ENCODE peak calls at places on chromosomes 1 and 21, in eight cellular contexts. W, E, J, C, B, R, D and O are unnamed samples. For H3K4me1, the result is how much of the 10 kb centered on the place peaks cover.

GRCh38 chr1:221227460-221227859 is 348.2 kb downstream of the HLX start:
- DNase-seq in W (no peak), E (no peak), J (no peak), C (no peak), B (no peak), R (no peak), D (no peak), O (no peak)

GRCh38 chr1:233704125-233704881 is 90.4 kb downstream of the KCNK1 start:
- DNase-seq in W (no peak), E (no peak), J (no peak), C (no peak), B (no peak), R (peak), D (no peak), O (no peak)

GRCh38 chr1:2602311-2602835 is 15.8 kb downstream of the PRXL2B start:
- DNase-seq in W (peak), E (no peak), J (no peak), C (no peak), B (no peak), R (no peak), D (no peak), O (no peak)

GRCh38 chr1:17688217-17688810 is 66.8 kb upstream of the ACTL8 start:
- DNase-seq in W (no peak), E (no peak), J (no peak), C (no peak), B (no peak), R (no peak), D (no peak), O (no peak)

GRCh38 chr1:167991546-167991945 is 54.7 kb upstream of the MPC2 start:
- DNase-seq in W (no peak), E (no peak), J (no peak), C (no peak), B (no peak), R (peak), D (no peak), O (no peak)

GRCh38 chr1:229907884-229908633 is 159.0 kb upstream of the GALNT2 start:
- DNase-seq in W (no peak), E (no peak), J (no peak), C (no peak), B (no peak), R (no peak), D (no peak), O (no peak)

GRCh38 chr21:29477941-29478340 is 179.2 kb downstream of the BACH1 start:
- DNase-seq in W (no peak), E (no peak), J (no peak), C (no peak), B (no peak), R (peak), D (no peak), O (no peak)

GRCh38 chr1:203871114-203871875 is 9.9 kb downstream of the SNRPE start:
- DNase-seq in W (no peak), E (peak), J (no peak), C (peak), B (no peak), R (peak), D (peak), O (no peak)

GRCh38 chr1:196546272-196547245 is 61.7 kb downstream of the KCNT2 start:
- DNase-seq in W (no peak), E (no peak), J (no peak), C (no peak), B (no peak), R (peak), D (no peak), O (no peak)

GRCh38 chr1:39965051-39965450 is 10.1 kb downstream of the MFSD2A start:
- DNase-seq in W (peak), E (no peak), J (no peak), C (no peak), B (no peak), R (no peak), D (no peak), O (peak)

GRCh38 chr1:6805004-6805416 is 19.8 kb downstream of the CAMTA1 start:
- DNase-seq in W (no peak), E (peak), J (no peak), C (no peak), B (no peak), R (no peak), D (no peak), O (no peak)

GRCh38 chr1:172678990-172679772 is 20.3 kb downstream of the FASLG start:
- DNase-seq in W (no peak), E (no peak), J (no peak), C (no peak), B (no peak), R (no peak), D (no peak), O (no peak)

GRCh38 chr1:23424171-23424959 is at the start of gene TCEA3:
- DNase-seq in W (peak), E (no peak), J (peak), C (no peak), B (no peak), R (peak), D (peak), O (peak)

GRCh38 chr1:86537928-86538695 is 8.8 kb upstream of the CLCA4 start:
- DNase-seq in W (no peak), E (no peak), J (no peak), C (no peak), B (no peak), R (no peak), D (no peak), O (no peak)

GRCh38 chr1:37947364-37947763 is 511 bp upstream of the INPP5B start:
- DNase-seq in W (no peak), E (no peak), J (no peak), C (no peak), B (no peak), R (no peak), D (no peak), O (no peak)

GRCh38 chr1:3530086-3530930 is 75.8 kb downstream of the ARHGEF16 start:
- DNase-seq in W (no peak), E (peak), J (no peak), C (peak), B (no peak), R (peak), D (no peak), O (no peak)

GRCh38 chr1:91884459-91885290 is 1.3 kb downstream of the TGFBR3 start:
- DNase-seq in W (no peak), E (peak), J (peak), C (peak), B (no peak), R (peak), D (peak), O (no peak)

GRCh38 chr1:77025599-77025998 is 158.3 kb downstream of the ST6GALNAC5 start:
- DNase-seq in W (no peak), E (no peak), J (no peak), C (no peak), B (no peak), R (no peak), D (no peak), O (no peak)

GRCh38 chr1:78591971-78592370 is 28.3 kb upstream of the IFI44L start:
- DNase-seq in W (no peak), E (no peak), J (no peak), C (no peak), B (no peak), R (peak), D (no peak), O (no peak)

GRCh38 chr1:166113630-166114029 is 53.2 kb downstream of the FAM78B start:
- DNase-seq in W (no peak), E (no peak), J (no peak), C (no peak), B (no peak), R (no peak), D (no peak), O (no peak)

DNA sequence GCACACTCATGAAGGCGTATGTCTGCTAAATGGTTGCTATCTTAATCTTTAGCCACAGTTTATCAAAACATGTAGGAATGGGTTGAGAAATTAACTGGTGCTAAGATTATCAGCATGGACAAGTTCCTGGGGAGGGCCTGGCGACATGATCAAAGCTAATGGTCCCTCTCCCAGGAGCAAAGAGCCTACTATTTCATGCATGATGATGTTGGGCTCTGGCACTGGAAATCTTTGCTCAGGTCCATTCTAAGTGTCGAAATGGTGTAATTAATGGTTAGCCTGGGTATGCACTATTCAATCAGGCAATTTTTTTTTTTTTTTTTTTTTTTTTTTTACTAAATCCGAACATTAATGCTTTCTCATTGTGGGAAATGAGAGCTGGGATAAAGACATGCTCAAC is 91.8 kb downstream of the SLC45A1 start:
- DNase-seq in W (no peak), E (no peak), J (no peak), C (no peak), B (no peak), R (no peak), D (no peak), O (no peak)
- H3K4me1 ChIP-seq in W (under half), E (half or more), J (half or more), C (under half), B (under half), R (half or more), D (half or more), O (half or more)

GRCh38 chr1:35594005-35594760 is 21.1 kb downstream of the TFAP2E start:
- DNase-seq in W (no peak), E (no peak), J (no peak), C (no peak), B (no peak), R (no peak), D (no peak), O (no peak)
- H3K4me1 ChIP-seq in W (under half), E (under half), J (under half), C (under half), B (under half), R (under half), D (under half), O (under half)

GRCh38 chr1:41953291-41953690 is 34.6 kb upstream of the HIVEP3 start:
- DNase-seq in W (no peak), E (no peak), J (no peak), C (no peak), B (no peak), R (no peak), D (no peak), O (no peak)
- H3K4me1 ChIP-seq in W (under half), E (under half), J (under half), C (under half), B (under half), R (under half), D (under half), O (under half)

GRCh38 chr1:201907621-201908020 is 18.9 kb downstream of the SHISA4 start:
- DNase-seq in W (no peak), E (no peak), J (no peak), C (no peak), B (no peak), R (no peak), D (no peak), O (no peak)
- H3K4me1 ChIP-seq in W (under half), E (under half), J (under half), C (under half), B (under half), R (under half), D (under half), O (under half)